ENCODE peak calls at places on chromosomes 11 and 22, in eight cellular contexts. M, O, I, G, Q, C, U and N are unnamed samples. For H3K9me3, the result is how much of the 10 kb centered on the place peaks cover.

GRCh38 chr22:17823226-17823625 is 49.0 kb upstream of the BID start:
- DNase-seq in M (no peak), O (no peak), I (no peak), G (no peak), Q (no peak), C (no peak), U (no peak), N (no peak)

GRCh38 chr11:83721286-83721685 is 435.1 kb upstream of the CCDC90B start:
- DNase-seq in M (no peak), O (no peak), I (no peak), G (peak), Q (no peak), C (no peak), U (no peak), N (no peak)

GRCh38 chr11:910044-910588 is 494 bp downstream of the CHID1 start:
- DNase-seq in M (no peak), O (no peak), I (peak), G (no peak), Q (no peak), C (no peak), U (no peak), N (no peak)

GRCh38 chr22:32311551-32312071 is 46.1 kb upstream of the RFPL3 start:
- DNase-seq in M (no peak), O (no peak), I (no peak), G (no peak), Q (no peak), C (no peak), U (no peak), N (no peak)

GRCh38 chr11:10654211-10655150 is 39.1 kb downstream of the IRAG1 start:
- DNase-seq in M (peak), O (peak), I (no peak), G (peak), Q (no peak), C (no peak), U (no peak), N (no peak)

GRCh38 chr11:76657824-76658170 is 12.8 kb downstream of the LRRC32 start:
- DNase-seq in M (no peak), O (no peak), I (no peak), G (no peak), Q (no peak), C (no peak), U (no peak), N (no peak)

GRCh38 chr11:130050272-130050671 is 19.4 kb upstream of the APLP2 start:
- DNase-seq in M (peak), O (no peak), I (no peak), G (no peak), Q (no peak), C (no peak), U (no peak), N (no peak)

GRCh38 chr11:85945788-85946187 is 90.6 kb downstream of the CCDC83 start:
- DNase-seq in M (no peak), O (no peak), I (no peak), G (no peak), Q (no peak), C (no peak), U (no peak), N (no peak)

GRCh38 chr11:10303558-10304363 is 1.1 kb upstream of the ADM start:
- DNase-seq in M (peak), O (no peak), I (peak), G (peak), Q (no peak), C (peak), U (peak), N (no peak)

GRCh38 chr11:1917523-1918435 is 1.7 kb upstream of the TNNT3 start:
- DNase-seq in M (peak), O (no peak), I (no peak), G (no peak), Q (peak), C (peak), U (peak), N (no peak)

GRCh38 chr11:120224872-120225371 is 14.1 kb downstream of the OAF start:
- DNase-seq in M (no peak), O (no peak), I (no peak), G (no peak), Q (peak), C (peak), U (peak), N (peak)

GRCh38 chr11:4118107-4118506 is 23.5 kb downstream of the RRM1 start:
- DNase-seq in M (no peak), O (no peak), I (no peak), G (no peak), Q (no peak), C (no peak), U (no peak), N (no peak)

GRCh38 chr11:35234836-35235235 is 95.9 kb downstream of the CD44 start:
- DNase-seq in M (no peak), O (no peak), I (no peak), G (no peak), Q (no peak), C (no peak), U (no peak), N (no peak)

GRCh38 chr11:44071157-44071556 is 5.1 kb downstream of the ACCS start:
- DNase-seq in M (no peak), O (no peak), I (no peak), G (no peak), Q (no peak), C (no peak), U (no peak), N (no peak)

GRCh38 chr11:3826721-3827120 is 14.0 kb downstream of the RHOG start:
- DNase-seq in M (peak), O (no peak), I (no peak), G (no peak), Q (no peak), C (no peak), U (no peak), N (no peak)

GRCh38 chr11:129766858-129767604 is 48.6 kb upstream of the TMEM45B start:
- DNase-seq in M (peak), O (no peak), I (no peak), G (peak), Q (no peak), C (no peak), U (no peak), N (no peak)

GRCh38 chr11:13116491-13116890 is 107.4 kb downstream of the RASSF10 start:
- DNase-seq in M (no peak), O (no peak), I (no peak), G (no peak), Q (no peak), C (no peak), U (no peak), N (no peak)

GRCh38 chr11:11856638-11857037 is 14.9 kb downstream of the USP47 start:
- DNase-seq in M (no peak), O (no peak), I (no peak), G (peak), Q (no peak), C (no peak), U (no peak), N (no peak)

DNA sequence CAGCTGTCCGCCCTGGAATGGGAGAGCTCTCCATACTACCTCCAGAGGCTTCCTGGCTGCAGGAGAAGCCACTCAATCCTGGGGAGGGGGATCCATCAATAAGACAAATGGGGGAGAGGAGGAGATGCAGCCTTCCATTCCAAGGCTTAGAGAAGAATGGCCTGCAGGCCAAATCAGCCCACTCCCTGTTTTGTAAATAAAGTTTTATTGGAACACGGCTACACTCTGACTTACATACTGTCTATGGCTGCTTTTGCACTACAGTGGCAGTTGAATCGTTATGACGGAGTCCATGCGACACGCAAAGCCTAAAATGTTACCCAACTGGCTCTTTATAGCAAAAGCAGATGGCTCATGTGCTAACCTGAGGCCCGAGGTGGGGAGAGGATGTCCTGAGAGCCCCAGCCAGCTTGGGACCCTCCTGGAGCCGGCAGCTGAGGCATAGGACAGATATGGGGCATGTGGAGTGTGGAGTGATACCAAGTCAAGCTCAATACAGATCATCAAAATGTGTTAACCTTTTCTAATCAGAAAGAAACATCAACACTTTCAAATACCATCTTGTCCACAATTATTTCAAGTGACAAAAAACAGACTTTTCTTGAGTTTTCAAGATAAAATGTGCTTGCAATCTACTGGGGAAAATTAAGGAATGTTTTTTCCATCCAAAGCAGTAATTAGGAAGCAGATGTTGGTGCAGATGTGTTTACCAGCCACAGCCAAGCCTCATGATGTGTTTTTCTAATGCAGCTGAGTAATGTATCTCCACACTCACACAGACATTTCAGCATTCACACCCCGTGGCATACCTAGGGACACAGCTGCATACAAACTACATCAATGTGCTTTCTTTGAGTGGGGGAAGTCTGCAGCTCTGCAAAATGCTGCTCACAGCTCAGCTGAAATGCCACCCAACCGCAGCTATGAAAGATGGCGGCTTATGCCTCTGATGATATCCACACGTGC is 181.6 kb downstream of the SHANK2 start:
- DNase-seq in M (no peak), O (no peak), I (no peak), G (no peak), Q (no peak), C (no peak), U (no peak), N (no peak)
- H3K9me3 ChIP-seq in M (under half), O (under half), I (under half), G (under half), Q (under half), C (under half), U (under half), N (under half)

DNA sequence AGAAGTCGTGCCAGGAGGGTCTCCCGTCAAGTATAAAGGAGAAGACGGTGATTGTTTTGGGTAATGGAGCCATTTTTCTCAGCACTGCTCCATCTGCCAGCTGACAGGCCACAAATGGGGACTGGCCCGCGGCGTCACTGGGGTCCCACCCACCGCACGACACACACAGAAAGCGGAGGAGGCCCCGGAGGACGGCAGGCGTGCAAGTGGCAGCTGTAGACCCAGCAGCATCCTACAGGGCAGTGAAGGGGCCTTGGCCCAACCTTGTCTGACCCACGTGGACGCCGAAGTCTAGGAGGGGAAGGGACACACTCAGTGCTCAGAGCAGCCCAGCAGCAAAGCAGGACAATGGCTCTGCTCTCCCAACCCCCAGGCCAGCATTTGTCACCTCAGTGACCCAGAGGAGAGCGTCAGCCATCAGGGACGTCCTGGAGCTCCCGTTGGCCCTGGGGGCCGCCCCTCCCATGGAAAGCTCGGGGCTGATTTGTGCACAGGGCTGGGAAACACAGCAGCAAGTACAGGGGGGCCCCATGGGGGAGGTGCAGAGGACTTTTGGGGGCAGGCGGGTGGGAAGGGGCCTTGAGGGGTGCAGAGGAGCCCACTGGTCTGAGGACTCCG is 644.4 kb downstream of the BRD1 start:
- DNase-seq in M (no peak), O (no peak), I (no peak), G (no peak), Q (no peak), C (no peak), U (peak), N (no peak)
- H3K9me3 ChIP-seq in M (under half), O (under half), I (under half), G (half or more), Q (under half), C (under half), U (under half), N (under half)

GRCh38 chr22:48538291-48538820 is 1289.3 kb downstream of the BRD1 start:
- DNase-seq in M (no peak), O (no peak), I (no peak), G (no peak), Q (no peak), C (no peak), U (no peak), N (no peak)
- H3K9me3 ChIP-seq in M (under half), O (under half), I (under half), G (under half), Q (under half), C (under half), U (under half), N (under half)

DNA sequence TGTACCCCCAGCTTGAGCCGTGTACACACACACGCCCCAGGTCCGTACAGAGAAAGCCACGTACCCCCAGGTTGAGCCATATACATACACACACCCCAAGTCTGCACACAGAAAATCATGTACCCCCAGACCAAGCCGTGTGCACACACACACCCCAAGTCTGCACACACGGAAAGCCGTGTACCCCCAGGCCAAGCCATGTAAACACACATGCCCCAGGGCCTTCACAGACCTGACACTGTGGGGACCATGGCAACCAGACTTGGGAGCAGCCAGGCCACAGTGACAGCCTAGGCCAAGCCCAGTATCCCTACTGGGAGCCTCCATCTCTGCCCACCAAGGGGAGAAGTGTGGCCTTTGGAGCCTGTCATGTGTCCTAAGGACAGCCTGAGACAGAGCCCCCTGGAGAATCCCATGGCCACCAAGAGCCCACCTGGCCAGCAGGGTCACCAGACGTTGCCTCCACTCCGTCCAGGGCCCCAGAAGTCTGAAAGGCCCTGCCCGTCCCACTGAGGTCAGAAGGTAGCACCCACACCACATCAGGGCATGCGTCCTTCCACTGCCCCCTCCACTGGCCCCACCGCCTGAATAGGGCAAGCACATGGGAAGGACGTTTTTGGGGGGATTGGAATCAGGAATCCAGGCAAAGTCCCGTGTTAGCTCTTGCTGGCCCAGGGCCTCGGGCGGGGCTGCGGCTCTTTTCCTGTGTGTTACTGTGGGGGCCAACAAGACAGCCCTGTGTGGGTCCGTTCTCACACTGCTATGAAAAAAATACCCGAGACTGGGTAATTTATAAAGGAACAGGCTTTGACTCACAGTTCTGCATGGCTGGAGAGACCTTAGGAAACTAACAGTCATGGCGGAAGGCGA is 636.7 kb downstream of the TBC1D22A start:
- DNase-seq in M (no peak), O (no peak), I (no peak), G (no peak), Q (no peak), C (no peak), U (no peak), N (no peak)
- H3K9me3 ChIP-seq in M (under half), O (under half), I (under half), G (under half), Q (under half), C (under half), U (under half), N (under half)

GRCh38 chr11:29713831-29714320 is 303.0 kb downstream of the KCNA4 start:
- DNase-seq in M (peak), O (no peak), I (no peak), G (no peak), Q (no peak), C (no peak), U (no peak), N (no peak)
- H3K9me3 ChIP-seq in M (under half), O (under half), I (under half), G (under half), Q (under half), C (under half), U (under half), N (under half)

GRCh38 chr11:54985731-54986130 is 276.2 kb upstream of the TRIM48 start:
- DNase-seq in M (no peak), O (no peak), I (no peak), G (no peak), Q (no peak), C (no peak), U (no peak), N (no peak)
- H3K9me3 ChIP-seq in M (under half), O (under half), I (under half), G (under half), Q (under half), C (half or more), U (under half), N (under half)

GRCh38 chr22:12601870-12602779 is 2925.9 kb upstream of the OR11H1 start:
- DNase-seq in M (no peak), O (peak), I (peak), G (no peak), Q (no peak), C (peak), U (peak), N (peak)
- H3K9me3 ChIP-seq in M (half or more), O (under half), I (under half), G (half or more), Q (under half), C (under half), U (under half), N (under half)

GRCh38 chr22:43505423-43505822 is 93.6 kb downstream of the MPPED1 start:
- DNase-seq in M (no peak), O (no peak), I (no peak), G (no peak), Q (no peak), C (no peak), U (no peak), N (no peak)
- H3K9me3 ChIP-seq in M (under half), O (under half), I (under half), G (under half), Q (under half), C (under half), U (under half), N (under half)